ENCODE peak calls at places on chromosomes 5 and 9, in four cellular contexts. W, O, H and D are unnamed samples.

GRCh38 chr9:135925496-135926133 is 18.3 kb upstream of the CAMSAP1 start:
- DNase-seq in W (peak; percentile 30), O (peak; percentile 71), H (no peak), D (no peak)

GRCh38 chr5:127014573-127014972 is 15.8 kb downstream of the MARCHF3 start:
- DNase-seq in W (no peak), O (no peak), H (no peak), D (no peak)

GRCh38 chr5:179294891-179295777 is 50.1 kb downstream of the ADAMTS2 start:
- DNase-seq in W (peak; percentile 31), O (peak; percentile 83), H (no peak), D (peak; percentile 22)

GRCh38 chr5:177432143-177432904 is 5.8 kb downstream of the GRK6 start:
- DNase-seq in W (peak; percentile 70), O (peak; percentile 76), H (peak; percentile 66), D (peak; percentile 64)

GRCh38 chr5:180316586-180316985 is 24.7 kb upstream of the MAPK9 start:
- DNase-seq in W (no peak), O (no peak), H (no peak), D (no peak)

GRCh38 chr5:80206282-80206681 is 49.6 kb downstream of the SERINC5 start:
- DNase-seq in W (no peak), O (no peak), H (no peak), D (no peak)

GRCh38 chr5:156147251-156147947 is 179.6 kb upstream of the SGCD start:
- DNase-seq in W (no peak), O (no peak), H (no peak), D (no peak)

GRCh38 chr9:110058304-110058953 is 149.5 kb downstream of the C9orf152 start:
- DNase-seq in W (no peak), O (no peak), H (no peak), D (no peak)

GRCh38 chr5:150661821-150662596 is 958 bp downstream of the MYOZ3 start:
- DNase-seq in W (no peak), O (no peak), H (no peak), D (no peak)
- H3K4me1 ChIP-seq in W (peaks cover 60% of the 10 kb centered on the region), O (no peaks in the 10 kb centered on the region), H (peaks cover 35% of the 10 kb centered on the region), D (peaks cover 43% of the 10 kb centered on the region)

DNA sequence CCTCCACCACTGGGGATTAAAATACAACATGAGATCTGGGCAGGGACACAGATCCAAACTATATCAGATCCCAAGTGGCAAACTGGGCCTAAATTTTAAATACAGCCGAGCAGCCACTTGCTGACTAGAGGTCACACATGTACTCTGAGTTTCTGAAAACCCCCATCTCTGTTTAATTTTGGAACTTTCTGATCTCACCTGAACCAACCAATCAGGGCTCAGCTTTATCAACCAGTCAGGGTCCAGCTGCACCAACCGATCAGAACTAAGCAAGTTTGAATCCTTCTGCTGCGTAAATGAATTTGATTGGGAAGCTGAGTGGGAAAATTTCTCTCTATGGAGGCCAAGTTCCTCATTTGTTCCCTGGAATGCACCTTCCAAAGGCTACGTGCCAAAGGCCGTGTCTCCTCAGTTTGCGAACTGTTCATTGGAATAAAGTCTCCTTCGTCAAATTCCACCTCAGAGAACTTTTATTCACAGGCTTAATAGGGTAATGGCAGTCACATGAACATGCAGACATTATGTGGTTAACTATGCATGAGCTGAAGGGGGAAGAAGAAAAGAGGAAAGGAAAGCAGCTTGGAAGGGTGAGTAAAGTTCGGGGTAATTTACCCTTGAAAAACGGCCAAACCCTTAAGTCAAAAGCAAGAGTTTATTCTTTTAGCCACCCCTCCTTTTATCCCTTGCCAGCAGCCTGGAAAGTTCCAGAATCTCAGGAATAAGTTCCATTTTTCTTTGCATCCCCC is 3.7 kb downstream of the CD180 start:
- DNase-seq in W (no peak), O (no peak), H (no peak), D (no peak)
- H3K4me1 ChIP-seq in W (no peaks in the 10 kb centered on the region), O (no peaks in the 10 kb centered on the region), H (peaks cover 12% of the 10 kb centered on the region), D (peaks cover 20% of the 10 kb centered on the region)

GRCh38 chr9:133167096-133167695 is 3.5 kb upstream of the GBGT1 start:
- DNase-seq in W (peak; percentile 7), O (peak; percentile 55), H (no peak), D (no peak)
- H3K4me1 ChIP-seq in W (peaks cover 15% of the 10 kb centered on the region), O (no peaks in the 10 kb centered on the region), H (peaks cover 20% of the 10 kb centered on the region), D (peaks cover 28% of the 10 kb centered on the region)

GRCh38 chr9:124293712-124294504 is 36.2 kb downstream of the NEK6 start:
- DNase-seq in W (no peak), O (no peak), H (no peak), D (no peak)

GRCh38 chr9:124292696-124293593 is 35.2 kb downstream of the NEK6 start:
- DNase-seq in W (no peak), O (no peak), H (no peak), D (no peak)

GRCh38 chr9:124291801-124292396 is 34.1 kb downstream of the NEK6 start:
- DNase-seq in W (no peak), O (no peak), H (peak; percentile 64), D (peak; percentile 41)

GRCh38 chr9:124290053-124290581 is 32.4 kb downstream of the NEK6 start:
- DNase-seq in W (no peak), O (no peak), H (no peak), D (no peak)

GRCh38 chr9:124290743-124291554 is 33.2 kb downstream of the NEK6 start:
- DNase-seq in W (no peak), O (no peak), H (no peak), D (no peak)
- H3K4me1 ChIP-seq in W (peaks cover 28% of the 10 kb centered on the region), O (no peaks in the 10 kb centered on the region), H (peaks cover 64% of the 10 kb centered on the region), D (peaks cover 77% of the 10 kb centered on the region)

GRCh38 chr9:106883626-106884190 is 20.7 kb downstream of the ZNF462 start:
- DNase-seq in W (no peak), O (no peak), H (no peak), D (no peak)
- H3K4me1 ChIP-seq in W (peaks cover 91% of the 10 kb centered on the region), O (peaks cover 3% of the 10 kb centered on the region), H (peaks cover 67% of the 10 kb centered on the region), D (peaks cover 72% of the 10 kb centered on the region)

DNA sequence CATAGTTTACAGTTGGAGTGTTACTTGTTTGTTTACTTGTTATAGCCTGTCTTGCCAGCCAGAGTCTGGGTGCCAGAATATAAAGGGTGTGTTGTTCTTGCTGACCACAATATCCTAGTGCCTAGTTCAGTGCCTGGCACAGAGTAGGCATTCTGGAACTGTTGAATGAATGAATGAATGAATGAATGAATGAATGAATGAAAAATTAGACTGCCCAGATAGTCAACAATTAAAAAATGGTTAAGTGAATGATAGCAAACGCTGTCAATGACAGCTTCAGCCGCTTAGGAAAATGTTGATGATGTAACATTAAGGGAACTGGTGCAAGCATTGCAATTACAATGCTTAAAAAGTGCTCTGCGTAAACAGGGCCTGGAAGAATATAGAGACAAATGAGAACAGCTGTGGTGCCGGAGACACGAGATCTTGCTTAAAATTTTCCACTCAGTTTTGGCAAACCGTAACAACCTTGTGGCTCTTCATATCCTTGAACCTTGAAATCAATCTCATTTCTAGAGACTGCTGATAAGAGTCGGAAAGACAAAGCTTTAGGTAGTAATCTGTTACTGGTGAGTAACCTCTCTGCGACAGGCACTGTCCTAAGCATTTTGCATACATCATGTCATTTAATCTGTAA is 4.7 kb upstream of the TTLL11 start:
- DNase-seq in W (no peak), O (no peak), H (no peak), D (no peak)
- H3K4me1 ChIP-seq in W (peaks cover 9% of the 10 kb centered on the region), O (no peaks in the 10 kb centered on the region), H (peaks cover 5% of the 10 kb centered on the region), D (peaks cover 8% of the 10 kb centered on the region)

GRCh38 chr9:117307701-117308100 is 107.2 kb downstream of the ASTN2 start:
- DNase-seq in W (no peak), O (no peak), H (no peak), D (no peak)
- H3K4me1 ChIP-seq in W (no peaks in the 10 kb centered on the region), O (no peaks in the 10 kb centered on the region), H (no peaks in the 10 kb centered on the region), D (no peaks in the 10 kb centered on the region)